ENCODE peak calls at places on chromosomes 1 and 21, in ten cellular contexts. R is HFFc6, E is body of pancreas, F is heart left ventricle, D is nephron progenitor cell, J is GM06990, S is WERI-Rb-1, U is sigmoid colon, K is GM20000, X is endothelial cell. A is an unnamed sample.

GRCh38 chr1:220451541-220451940 is 76.4 kb upstream of the MARK1 start:
- DNase-seq in R (no peak), E (no peak), F (no peak), D (no peak), J (no peak), S (no peak), U (no peak), K (no peak), X (no peak), A (no peak)

GRCh38 chr1:248810727-248811513 is 14.8 kb downstream of the SH3BP5L start:
- DNase-seq in R (peak), E (no peak), F (peak), D (no peak), J (no peak), S (no peak), U (no peak), K (peak), X (no peak), A (no peak)

GRCh38 chr21:35614412-35614901 is 445.9 kb downstream of the SETD4 start:
- DNase-seq in R (peak), E (no peak), F (no peak), D (no peak), J (no peak), S (no peak), U (no peak), K (no peak), X (no peak), A (no peak)

GRCh38 chr1:172427191-172427590 is 6.7 kb downstream of the C1orf105 start:
- DNase-seq in R (no peak), E (no peak), F (no peak), D (no peak), J (no peak), S (no peak), U (no peak), K (no peak), X (no peak), A (no peak)

GRCh38 chr1:21605964-21606705 is 63.0 kb downstream of the RAP1GAP start:
- DNase-seq in R (no peak), E (no peak), F (no peak), D (no peak), J (no peak), S (no peak), U (no peak), K (no peak), X (no peak), A (no peak)

GRCh38 chr1:86981482-86982311 is 67.3 kb downstream of the HS2ST1 start:
- DNase-seq in R (no peak), E (no peak), F (no peak), D (no peak), J (no peak), S (no peak), U (no peak), K (no peak), X (no peak), A (no peak)

GRCh38 chr1:150564051-150564991 is 15.1 kb downstream of the MCL1 start:
- DNase-seq in R (no peak), E (peak), F (no peak), D (no peak), J (no peak), S (no peak), U (peak), K (no peak), X (no peak), A (no peak)

GRCh38 chr1:110475358-110476027 is 24.5 kb downstream of the PROK1 start:
- DNase-seq in R (no peak), E (no peak), F (no peak), D (no peak), J (no peak), S (no peak), U (no peak), K (no peak), X (no peak), A (no peak)

GRCh38 chr1:37722181-37723071 is 30.1 kb downstream of the CDCA8 start:
- DNase-seq in R (no peak), E (no peak), F (no peak), D (no peak), J (no peak), S (no peak), U (peak), K (no peak), X (no peak), A (no peak)

GRCh38 chr1:188089015-188089414 is 1260.3 kb downstream of the PLA2G4A start:
- DNase-seq in R (no peak), E (no peak), F (no peak), D (no peak), J (no peak), S (no peak), U (no peak), K (no peak), X (no peak), A (no peak)

GRCh38 chr21:35932232-35932911 is 128.0 kb downstream of the SETD4 start:
- DNase-seq in R (peak), E (peak), F (peak), D (no peak), J (peak), S (no peak), U (peak), K (peak), X (no peak), A (peak)

GRCh38 chr1:8818325-8818775 is 910 bp upstream of the RERE start:
- DNase-seq in R (peak), E (peak), F (peak), D (no peak), J (no peak), S (no peak), U (peak), K (no peak), X (no peak), A (no peak)

GRCh38 chr1:88741413-88741812 is 57.3 kb downstream of the PKN2 start:
- DNase-seq in R (peak), E (no peak), F (no peak), D (no peak), J (no peak), S (no peak), U (no peak), K (no peak), X (no peak), A (no peak)

GRCh38 chr1:31746687-31747086 is 17.5 kb downstream of the ADGRB2 start:
- DNase-seq in R (no peak), E (no peak), F (no peak), D (no peak), J (no peak), S (peak), U (no peak), K (no peak), X (no peak), A (no peak)

GRCh38 chr1:201949491-201949890 is 3.1 kb upstream of the LMOD1 start:
- DNase-seq in R (no peak), E (no peak), F (no peak), D (no peak), J (no peak), S (no peak), U (no peak), K (no peak), X (no peak), A (no peak)

GRCh38 chr1:41482001-41482765 is 2.3 kb downstream of the EDN2 start:
- DNase-seq in R (no peak), E (peak), F (no peak), D (no peak), J (no peak), S (no peak), U (peak), K (no peak), X (no peak), A (no peak)

GRCh38 chr1:58709540-58709939 is 9.7 kb upstream of the MYSM1 start:
- DNase-seq in R (no peak), E (no peak), F (no peak), D (no peak), J (no peak), S (no peak), U (no peak), K (no peak), X (no peak), A (no peak)

GRCh38 chr1:22207605-22208264 is 64.8 kb upstream of the WNT4 start:
- DNase-seq in R (no peak), E (no peak), F (no peak), D (peak), J (no peak), S (no peak), U (peak), K (no peak), X (no peak), A (no peak)

GRCh38 chr1:232767381-232768074 is 37.7 kb upstream of the MAP10 start:
- DNase-seq in R (peak), E (peak), F (no peak), D (no peak), J (no peak), S (no peak), U (peak), K (no peak), X (no peak), A (no peak)

GRCh38 chr1:14441302-14441741 is 157.2 kb upstream of the KAZN start:
- DNase-seq in R (no peak), E (no peak), F (no peak), D (no peak), J (no peak), S (no peak), U (no peak), K (no peak), X (no peak), A (no peak)

GRCh38 chr1:69700770-69701169 is 133.0 kb downstream of the LRRC7 start:
- DNase-seq in R (no peak), E (peak), F (no peak), D (peak), J (no peak), S (peak), U (no peak), K (no peak), X (peak), A (no peak)

GRCh38 chr21:25466470-25466869 is 140.8 kb downstream of the MRPL39 start:
- DNase-seq in R (no peak), E (no peak), F (no peak), D (no peak), J (no peak), S (no peak), U (no peak), K (no peak), X (no peak), A (no peak)

GRCh38 chr1:230268371-230269170 is 157.6 kb downstream of the PGBD5 start:
- DNase-seq in R (peak), E (peak), F (peak), D (peak), J (no peak), S (peak), U (no peak), K (peak), X (peak), A (peak)

GRCh38 chr1:61379693-61380092 is 297.3 kb downstream of the NFIA start:
- DNase-seq in R (no peak), E (no peak), F (no peak), D (no peak), J (no peak), S (no peak), U (no peak), K (no peak), X (no peak), A (no peak)

GRCh38 chr1:199747984-199748383 is 279.5 kb upstream of the NR5A2 start:
- DNase-seq in R (no peak), E (no peak), F (no peak), D (peak), J (no peak), S (no peak), U (no peak), K (no peak), X (peak), A (no peak)

GRCh38 chr21:43690346-43690745 is 28.6 kb upstream of the PDXK start:
- DNase-seq in R (no peak), E (no peak), F (no peak), D (no peak), J (no peak), S (no peak), U (no peak), K (no peak), X (no peak), A (no peak)

GRCh38 chr1:67489643-67490042 is 59.4 kb upstream of the SERBP1 start:
- DNase-seq in R (no peak), E (peak), F (no peak), D (no peak), J (no peak), S (peak), U (no peak), K (peak), X (no peak), A (peak)

GRCh38 chr1:198167436-198167934 is 10.7 kb downstream of the NEK7 start:
- DNase-seq in R (no peak), E (no peak), F (no peak), D (no peak), J (peak), S (no peak), U (no peak), K (peak), X (no peak), A (peak)

GRCh38 chr1:39609618-39610331 is 29.7 kb downstream of the HEYL start:
- DNase-seq in R (peak), E (peak), F (peak), D (peak), J (peak), S (peak), U (peak), K (peak), X (peak), A (peak)

GRCh38 chr1:31765041-31765467 is 914 bp upstream of the ADGRB2 start:
- DNase-seq in R (no peak), E (no peak), F (no peak), D (peak), J (no peak), S (peak), U (no peak), K (peak), X (peak), A (no peak)

GRCh38 chr1:194117582-194117981 is 931.2 kb upstream of the B3GALT2 start:
- DNase-seq in R (no peak), E (no peak), F (no peak), D (no peak), J (no peak), S (peak), U (peak), K (no peak), X (no peak), A (no peak)
- TF ChIP-seq CTCF in R (no peak), E (no peak), F (no peak), D (no peak), J (peak), S (peak), U (no peak), K (no peak), X (peak), A (no peak)

DNA sequence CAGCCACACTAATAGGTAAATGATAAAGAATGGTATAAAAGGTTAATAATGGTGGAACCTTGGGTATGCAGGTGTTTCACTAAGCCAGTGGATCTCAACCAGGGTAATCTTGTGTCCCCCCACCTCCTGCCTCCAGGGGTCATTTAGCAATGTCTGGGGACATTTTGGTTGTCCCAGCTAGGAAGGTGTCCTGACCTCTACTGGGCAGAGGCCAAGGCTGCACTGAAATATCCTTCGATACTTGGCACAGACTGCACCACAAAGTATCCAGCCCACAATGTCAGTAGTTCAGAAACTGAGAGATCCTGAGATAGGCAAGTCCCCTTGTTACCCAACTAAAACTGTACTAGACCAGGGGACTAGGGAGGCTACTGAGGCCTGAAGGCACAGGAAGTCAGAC is 113.6 kb upstream of the TIAM1 start:
- DNase-seq in R (no peak), E (no peak), F (no peak), D (no peak), J (no peak), S (peak), U (peak), K (no peak), X (peak), A (no peak)
- TF ChIP-seq CTCF in R (no peak), E (no peak), F (no peak), D (peak), J (peak), S (peak), U (no peak), K (no peak), X (peak), A (no peak)

GRCh38 chr1:18794561-18794960 is 64.9 kb downstream of the TAS1R2 start:
- DNase-seq in R (no peak), E (no peak), F (no peak), D (no peak), J (no peak), S (peak), U (no peak), K (no peak), X (peak), A (no peak)
- TF ChIP-seq CTCF in R (peak), E (no peak), F (no peak), D (peak), J (no peak), S (peak), U (no peak), K (no peak), X (no peak), A (no peak)

DNA sequence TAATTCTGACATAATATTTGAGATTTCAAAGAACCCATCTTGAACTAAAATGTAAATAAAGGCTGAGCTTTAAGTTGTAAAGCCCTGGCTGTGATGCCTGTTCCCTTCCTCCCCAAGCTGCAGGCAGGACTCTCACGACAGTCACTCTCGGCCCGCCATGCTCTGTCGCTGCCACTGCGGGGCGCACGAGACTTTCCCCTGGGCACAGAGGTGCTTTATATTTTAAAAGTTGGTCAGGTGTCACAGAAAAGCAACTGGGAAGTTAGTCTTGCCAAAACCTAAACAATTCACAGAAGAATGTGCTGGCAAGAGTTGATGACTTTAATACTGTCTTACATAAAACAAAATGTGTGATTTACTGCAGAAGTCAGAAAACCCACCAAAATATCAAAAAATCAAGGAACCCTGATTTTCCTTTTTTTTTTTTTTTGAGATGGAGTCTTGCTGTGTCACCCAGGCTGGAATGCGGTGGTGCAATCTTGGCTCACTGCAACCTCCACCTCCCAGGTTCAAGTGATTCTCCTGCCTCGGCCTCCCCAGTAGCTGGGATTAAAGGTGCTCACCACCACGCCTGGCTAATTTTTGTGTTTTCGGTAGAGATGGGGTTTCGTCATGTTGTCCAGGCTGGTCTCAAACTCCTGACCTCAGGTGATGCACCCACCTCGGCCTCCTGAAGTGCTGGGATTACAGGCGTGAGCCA is 10.7 kb downstream of the LRRC47 start:
- DNase-seq in R (no peak), E (no peak), F (no peak), D (peak), J (no peak), S (peak), U (no peak), K (peak), X (peak), A (no peak)
- TF ChIP-seq CTCF in R (no peak), E (no peak), F (no peak), D (peak), J (peak), S (peak), U (no peak), K (no peak), X (peak), A (peak)

GRCh38 chr1:27302612-27303011 is 19.4 kb upstream of the TMEM222 start:
- DNase-seq in R (no peak), E (no peak), F (no peak), D (no peak), J (no peak), S (no peak), U (no peak), K (no peak), X (no peak), A (no peak)

GRCh38 chr1:27303509-27303908 is 18.5 kb upstream of the TMEM222 start:
- DNase-seq in R (no peak), E (no peak), F (no peak), D (no peak), J (no peak), S (no peak), U (no peak), K (no peak), X (no peak), A (no peak)

GRCh38 chr1:27306071-27306470 is 15.9 kb upstream of the TMEM222 start:
- DNase-seq in R (no peak), E (no peak), F (no peak), D (no peak), J (no peak), S (no peak), U (no peak), K (no peak), X (no peak), A (no peak)

GRCh38 chr1:27307851-27308598 is 13.9 kb upstream of the TMEM222 start:
- DNase-seq in R (no peak), E (no peak), F (no peak), D (no peak), J (no peak), S (peak), U (no peak), K (no peak), X (no peak), A (no peak)

GRCh38 chr1:27306892-27307850 is 14.8 kb upstream of the TMEM222 start:
- DNase-seq in R (no peak), E (no peak), F (no peak), D (peak), J (no peak), S (peak), U (no peak), K (no peak), X (peak), A (no peak)
- TF ChIP-seq CTCF in R (peak), E (no peak), F (no peak), D (peak), J (peak), S (peak), U (no peak), K (no peak), X (peak), A (no peak)

A was measured in GM13976.